ENCODE peak calls at places on chromosomes 3 and 15, in six cellular contexts. W is endothelial cell; Z is putamen; Y is NCI-H774; N is activated gamma-delta T cell treated with Interleukin-2 at 50 U/mL for 16 hours; V is stimulated activated CD4-positive, alpha-beta T cell treated with anti-CD3 and anti-CD28 coated beads, Interleukin-4, amount 100 ng/mL, for 24 hours. A is an unnamed sample.

GRCh38 chr15:98649996-98650870 is 1.9 kb downstream of the IGF1R start:
- DNase-seq in W (peak; percentile 39), V (peak; percentile 42), Z (no peak), Y (no peak), N (peak; percentile 40), A (peak; percentile 45)

GRCh38 chr3:150825916-150826377 is 63.0 kb upstream of the SIAH2 start:
- DNase-seq in W (no peak), Z (no peak), Y (no peak), V (no peak), N (no peak), A (no peak)

GRCh38 chr15:66123799-66124198 is 129.8 kb downstream of the MEGF11 start:
- DNase-seq in N (no peak), Y (no peak), V (no peak), W (no peak), Z (no peak), A (no peak)

GRCh38 chr15:86162172-86162591 is 82.5 kb downstream of the AGBL1 start:
- DNase-seq in V (no peak), N (no peak), Z (no peak), W (no peak), Y (no peak), A (no peak)

GRCh38 chr3:76107935-76108570 is 322.7 kb upstream of the ZNF717 start:
- DNase-seq in V (no peak), Y (no peak), N (no peak), Z (peak; percentile 14), W (peak; percentile 28), A (peak; percentile 6)

GRCh38 chr3:129486057-129487035 is 42.1 kb upstream of the RHO start:
- DNase-seq in Y (no peak), Z (no peak), V (no peak), W (no peak), N (no peak), A (no peak)

GRCh38 chr15:22959451-22960101 is 20.6 kb downstream of the CYFIP1 start:
- DNase-seq in Z (no peak), W (no peak), Y (no peak), V (no peak), N (no peak), A (no peak)

GRCh38 chr3:57164606-57165573 is at the start of gene IL17RD:
- DNase-seq in Y (peak; percentile 19), Z (peak; percentile 52), V (peak; percentile 49), W (peak; percentile 82), N (peak; percentile 34), A (peak; percentile 17)

GRCh38 chr3:17577795-17578520 is 164.5 kb downstream of the TBC1D5 start:
- DNase-seq in V (no peak), Y (no peak), Z (no peak), N (no peak), W (no peak), A (no peak)

GRCh38 chr15:79007066-79007465 is 62.2 kb upstream of the CTSH start:
- DNase-seq in W (peak; percentile 82), Z (no peak), N (no peak), V (no peak), Y (no peak), A (no peak)

GRCh38 chr3:45048244-45048643 is 22.1 kb downstream of the CLEC3B start:
- DNase-seq in Z (no peak), W (no peak), Y (no peak), N (no peak), V (no peak), A (no peak)

GRCh38 chr3:169034401-169034800 is 629.1 kb downstream of the MECOM start:
- DNase-seq in W (no peak), Z (no peak), Y (no peak), N (no peak), V (no peak), A (no peak)

GRCh38 chr15:39260791-39261190 is 320.1 kb upstream of the THBS1 start:
- DNase-seq in W (no peak), V (no peak), N (no peak), Y (no peak), Z (no peak), A (no peak)

GRCh38 chr3:197392961-197393360 is 94.5 kb upstream of the DLG1 start:
- DNase-seq in W (no peak), N (no peak), Y (no peak), V (no peak), Z (no peak), A (no peak)

GRCh38 chr3:11558461-11558903 is 85.2 kb downstream of the VGLL4 start:
- DNase-seq in V (no peak), Z (no peak), Y (no peak), W (no peak), N (no peak), A (no peak)

GRCh38 chr15:83838763-83839162 is 184.8 kb downstream of the ADAMTSL3 start:
- DNase-seq in Z (no peak), W (no peak), Y (no peak), N (no peak), V (no peak), A (no peak)

GRCh38 chr3:76900571-76900970 is 139.3 kb upstream of the ROBO2 start:
- DNase-seq in Z (no peak), Y (no peak), N (no peak), W (no peak), V (no peak), A (no peak)

GRCh38 chr3:124276863-124277515 is 285.1 kb upstream of the ROPN1 start:
- DNase-seq in Z (no peak), N (no peak), V (no peak), Y (no peak), W (no peak), A (no peak)

GRCh38 chr15:58227706-58228543 is 89.7 kb downstream of the AQP9 start:
- DNase-seq in N (peak; percentile 60), W (peak; percentile 79), V (peak; percentile 73), Y (peak; percentile 65), Z (peak; percentile 82), A (peak; percentile 51)

GRCh38 chr15:51731549-51732267 is 5.7 kb downstream of the LYSMD2 start:
- DNase-seq in Z (peak; percentile 66), Y (no peak), N (peak; percentile 38), V (peak; percentile 36), W (no peak), A (no peak)

GRCh38 chr15:99143655-99144610 is 39.1 kb downstream of the SYNM start:
- DNase-seq in Y (no peak), W (no peak), V (no peak), N (no peak), Z (no peak), A (no peak)

GRCh38 chr15:35173444-35174118 is 88.5 kb upstream of the NANOGP8 start:
- DNase-seq in N (no peak), Z (no peak), Y (no peak), W (no peak), V (no peak), A (no peak)

GRCh38 chr3:129160891-129161859 is at the start of gene ISY1:
- DNase-seq in Z (peak; percentile 95), W (peak; percentile 82), N (peak; percentile 86), V (peak; percentile 91), Y (peak; percentile 92), A (peak; percentile 93)

GRCh38 chr3:194622621-194623360 is 10.4 kb downstream of the TMEM44 start:
- DNase-seq in Y (no peak), N (no peak), Z (no peak), V (no peak), W (no peak), A (no peak)

GRCh38 chr3:43638594-43639447 is 17.0 kb upstream of the ANO10 start:
- DNase-seq in W (peak; percentile 7), Y (no peak), V (peak; percentile 31), N (peak; percentile 20), Z (no peak), A (no peak)